ENCODE peak calls at places on chromosomes 11 and 22, in ten cellular contexts. One of them, this sample, is unnamed.
A peak's percentile ranks its signal among the peaks of the same experiment; 100 is the strongest.

GRCh38 chr22:37804886-37805857 is 2.6 kb upstream of the GCAT start:
- DNase-seq in Caco-2: peak; percentile 97
- DNase-seq in Peyer's patch: peak; percentile 97
- DNase-seq in lower lobe of right lung: peak; percentile 92
- DNase-seq in heart right ventricle: peak; percentile 93
- DNase-seq in heart left ventricle: peak; percentile 97
- DNase-seq in small intestine: peak; percentile 83
- DNase-seq in kidney: peak; percentile 96
- DNase-seq in ascending aorta: peak; percentile 47
- DNase-seq in vagina: no peak
- DNase-seq in this sample: peak; percentile 92

GRCh38 chr11:66885469-66886316 is 28.8 kb downstream of the LRFN4 start:
- DNase-seq in Caco-2: no peak
- DNase-seq in vagina: no peak
- DNase-seq in heart right ventricle: no peak
- DNase-seq in Peyer's patch: no peak
- DNase-seq in small intestine: no peak
- DNase-seq in heart left ventricle: peak; percentile 61
- DNase-seq in kidney: peak; percentile 45
- DNase-seq in ascending aorta: no peak
- DNase-seq in lower lobe of right lung: no peak
- DNase-seq in this sample: no peak

GRCh38 chr11:130042093-130042591 is 27.6 kb upstream of the APLP2 start:
- DNase-seq in heart right ventricle: no peak
- DNase-seq in Peyer's patch: no peak
- DNase-seq in small intestine: no peak
- DNase-seq in Caco-2: no peak
- DNase-seq in kidney: peak; percentile 67
- DNase-seq in lower lobe of right lung: no peak
- DNase-seq in ascending aorta: no peak
- DNase-seq in heart left ventricle: no peak
- DNase-seq in vagina: no peak
- DNase-seq in this sample: no peak

GRCh38 chr22:39469681-39470461 is 13.1 kb downstream of the MGAT3 start:
- DNase-seq in heart right ventricle: no peak
- DNase-seq in ascending aorta: no peak
- DNase-seq in kidney: no peak
- DNase-seq in lower lobe of right lung: no peak
- DNase-seq in Peyer's patch: peak; percentile 86
- DNase-seq in vagina: no peak
- DNase-seq in heart left ventricle: no peak
- DNase-seq in small intestine: peak; percentile 83
- DNase-seq in Caco-2: peak; percentile 59
- DNase-seq in this sample: no peak

GRCh38 chr11:554824-555499 is 5.6 kb downstream of the LMNTD2 start:
- DNase-seq in heart right ventricle: peak; percentile 64
- DNase-seq in kidney: peak; percentile 92
- DNase-seq in Peyer's patch: peak; percentile 84
- DNase-seq in lower lobe of right lung: peak; percentile 83
- DNase-seq in Caco-2: peak; percentile 86
- DNase-seq in ascending aorta: no peak
- DNase-seq in small intestine: peak; percentile 74
- DNase-seq in heart left ventricle: no peak
- DNase-seq in vagina: no peak
- DNase-seq in this sample: peak; percentile 76

GRCh38 chr11:11842426-11843008 is 745 bp downstream of the USP47 start:
- DNase-seq in kidney: no peak
- DNase-seq in lower lobe of right lung: peak; percentile 71
- DNase-seq in ascending aorta: no peak
- DNase-seq in heart left ventricle: peak; percentile 60
- DNase-seq in vagina: no peak
- DNase-seq in heart right ventricle: no peak
- DNase-seq in Peyer's patch: no peak
- DNase-seq in small intestine: peak; percentile 74
- DNase-seq in Caco-2: peak; percentile 60
- DNase-seq in this sample: peak; percentile 73

GRCh38 chr11:87597696-87598095 is 560.0 kb downstream of the TMEM135 start:
- DNase-seq in heart left ventricle: no peak
- DNase-seq in ascending aorta: no peak
- DNase-seq in Caco-2: no peak
- DNase-seq in heart right ventricle: no peak
- DNase-seq in lower lobe of right lung: no peak
- DNase-seq in kidney: no peak
- DNase-seq in Peyer's patch: no peak
- DNase-seq in vagina: no peak
- DNase-seq in small intestine: no peak
- DNase-seq in this sample: no peak

GRCh38 chr11:67352546-67353316 is 615 bp downstream of the POLD4 start:
- DNase-seq in lower lobe of right lung: peak; percentile 82
- DNase-seq in ascending aorta: no peak
- DNase-seq in Caco-2: no peak
- DNase-seq in small intestine: peak; percentile 59
- DNase-seq in heart left ventricle: peak; percentile 79
- DNase-seq in kidney: peak; percentile 90
- DNase-seq in heart right ventricle: peak; percentile 40
- DNase-seq in vagina: no peak
- DNase-seq in Peyer's patch: peak; percentile 80
- DNase-seq in this sample: no peak

GRCh38 chr11:534592-535518 is 521 bp downstream of the HRAS start:
- DNase-seq in small intestine: peak; percentile 33
- DNase-seq in kidney: peak; percentile 83
- DNase-seq in Peyer's patch: peak; percentile 71
- DNase-seq in ascending aorta: no peak
- DNase-seq in Caco-2: peak; percentile 40
- DNase-seq in lower lobe of right lung: peak; percentile 75
- DNase-seq in heart right ventricle: no peak
- DNase-seq in vagina: no peak
- DNase-seq in heart left ventricle: no peak
- DNase-seq in this sample: peak; percentile 46

GRCh38 chr11:127943763-127944162 is 643.6 kb downstream of the ETS1 start:
- DNase-seq in heart right ventricle: no peak
- DNase-seq in small intestine: no peak
- DNase-seq in heart left ventricle: no peak
- DNase-seq in kidney: no peak
- DNase-seq in ascending aorta: no peak
- DNase-seq in Peyer's patch: no peak
- DNase-seq in lower lobe of right lung: no peak
- DNase-seq in vagina: no peak
- DNase-seq in Caco-2: no peak
- DNase-seq in this sample: no peak

DNA sequence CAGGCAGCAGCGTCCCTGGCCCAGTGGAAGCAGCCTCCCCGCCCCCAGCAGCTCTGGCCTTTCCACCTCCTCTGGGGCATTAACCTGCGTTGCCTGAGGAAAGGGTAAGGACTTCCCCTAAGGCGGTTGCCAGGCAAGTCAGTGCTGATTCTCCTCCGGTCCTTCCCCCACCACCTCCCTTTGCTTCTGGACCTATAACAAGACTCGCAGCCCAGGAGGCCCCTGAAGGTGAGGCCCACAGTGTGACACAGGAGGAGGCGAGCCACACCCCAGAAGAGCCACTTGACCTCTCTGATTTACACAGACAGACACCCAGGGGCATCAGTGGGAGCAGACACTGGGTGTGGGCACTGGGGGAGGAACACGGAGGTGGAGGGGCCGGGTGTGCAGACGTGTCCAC is 35.4 kb downstream of the ASCL2 start:
- DNase-seq in Caco-2: no peak
- DNase-seq in Peyer's patch: no peak
- DNase-seq in ascending aorta: no peak
- DNase-seq in lower lobe of right lung: no peak
- DNase-seq in small intestine: no peak
- DNase-seq in vagina: no peak
- DNase-seq in heart left ventricle: peak; percentile 27
- DNase-seq in kidney: no peak
- DNase-seq in heart right ventricle: no peak
- DNase-seq in this sample: no peak
- H3K36me3 ChIP-seq in Caco-2: no peaks in the 10 kb centered on the region
- H3K36me3 ChIP-seq in Peyer's patch: no peaks in the 10 kb centered on the region
- H3K36me3 ChIP-seq in ascending aorta: no peaks in the 10 kb centered on the region
- H3K36me3 ChIP-seq in lower lobe of right lung: no peaks in the 10 kb centered on the region
- H3K36me3 ChIP-seq in small intestine: no peaks in the 10 kb centered on the region
- H3K36me3 ChIP-seq in vagina: no peaks in the 10 kb centered on the region
- H3K36me3 ChIP-seq in heart left ventricle: no peaks in the 10 kb centered on the region
- H3K36me3 ChIP-seq in kidney: no peaks in the 10 kb centered on the region
- H3K36me3 ChIP-seq in heart right ventricle: no peaks in the 10 kb centered on the region
- H3K36me3 ChIP-seq in this sample: no peaks in the 10 kb centered on the region

GRCh38 chr11:71482216-71482615 is 29.2 kb downstream of the NADSYN1 start:
- DNase-seq in Caco-2: no peak
- DNase-seq in kidney: no peak
- DNase-seq in small intestine: no peak
- DNase-seq in Peyer's patch: no peak
- DNase-seq in ascending aorta: no peak
- DNase-seq in vagina: no peak
- DNase-seq in lower lobe of right lung: no peak
- DNase-seq in heart right ventricle: no peak
- DNase-seq in heart left ventricle: no peak
- DNase-seq in this sample: no peak
- H3K36me3 ChIP-seq in Caco-2: peaks cover 10% of the 10 kb centered on the region
- H3K36me3 ChIP-seq in kidney: peaks cover 36% of the 10 kb centered on the region
- H3K36me3 ChIP-seq in small intestine: peaks cover 43% of the 10 kb centered on the region
- H3K36me3 ChIP-seq in Peyer's patch: no peaks in the 10 kb centered on the region
- H3K36me3 ChIP-seq in ascending aorta: peaks cover 81% of the 10 kb centered on the region
- H3K36me3 ChIP-seq in vagina: peaks cover 70% of the 10 kb centered on the region
- H3K36me3 ChIP-seq in lower lobe of right lung: peaks cover 94% of the 10 kb centered on the region
- H3K36me3 ChIP-seq in heart right ventricle: peaks cover 95% of the 10 kb centered on the region
- H3K36me3 ChIP-seq in heart left ventricle: peaks cover 91% of the 10 kb centered on the region
- H3K36me3 ChIP-seq in this sample: no peaks in the 10 kb centered on the region

GRCh38 chr11:118643142-118643994 is 36.0 kb downstream of the PHLDB1 start:
- DNase-seq in heart right ventricle: no peak
- DNase-seq in ascending aorta: no peak
- DNase-seq in vagina: no peak
- DNase-seq in Peyer's patch: no peak
- DNase-seq in small intestine: no peak
- DNase-seq in lower lobe of right lung: no peak
- DNase-seq in kidney: peak; percentile 52
- DNase-seq in Caco-2: no peak
- DNase-seq in heart left ventricle: peak; percentile 32
- DNase-seq in this sample: no peak
- H3K36me3 ChIP-seq in heart right ventricle: peaks cover 99% of the 10 kb centered on the region
- H3K36me3 ChIP-seq in ascending aorta: peaks cover 70% of the 10 kb centered on the region
- H3K36me3 ChIP-seq in vagina: peaks cover 64% of the 10 kb centered on the region
- H3K36me3 ChIP-seq in Peyer's patch: no peaks in the 10 kb centered on the region
- H3K36me3 ChIP-seq in small intestine: no peaks in the 10 kb centered on the region
- H3K36me3 ChIP-seq in lower lobe of right lung: peaks cover 91% of the 10 kb centered on the region
- H3K36me3 ChIP-seq in kidney: peaks cover 28% of the 10 kb centered on the region
- H3K36me3 ChIP-seq in Caco-2: peaks cover 11% of the 10 kb centered on the region
- H3K36me3 ChIP-seq in heart left ventricle: peaks cover 91% of the 10 kb centered on the region
- H3K36me3 ChIP-seq in this sample: no peaks in the 10 kb centered on the region

DNA sequence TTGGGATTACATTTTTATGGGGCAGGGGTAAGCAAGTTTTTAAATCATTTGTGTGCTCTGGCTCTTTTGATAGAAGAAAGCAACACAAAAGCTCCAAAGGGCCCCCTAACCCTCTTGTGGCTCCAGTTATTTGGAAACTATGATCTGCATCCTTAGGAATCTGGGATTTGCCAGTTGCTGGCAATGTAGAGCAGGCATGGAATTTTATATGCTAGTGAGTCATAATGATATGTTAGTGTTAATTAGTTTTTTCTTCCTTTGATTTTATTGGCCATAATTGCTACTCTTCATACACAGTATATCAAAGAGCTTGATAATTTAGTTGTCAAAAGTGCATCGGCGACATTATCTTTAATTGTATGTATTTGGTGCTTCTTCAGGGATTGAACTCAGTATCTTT is 10.1 kb downstream of the RAG1 start:
- DNase-seq in Peyer's patch: no peak
- DNase-seq in ascending aorta: no peak
- DNase-seq in heart left ventricle: no peak
- DNase-seq in vagina: no peak
- DNase-seq in lower lobe of right lung: no peak
- DNase-seq in Caco-2: no peak
- DNase-seq in kidney: no peak
- DNase-seq in heart right ventricle: no peak
- DNase-seq in small intestine: no peak
- DNase-seq in this sample: no peak
- H3K36me3 ChIP-seq in Peyer's patch: no peaks in the 10 kb centered on the region
- H3K36me3 ChIP-seq in ascending aorta: no peaks in the 10 kb centered on the region
- H3K36me3 ChIP-seq in heart left ventricle: no peaks in the 10 kb centered on the region
- H3K36me3 ChIP-seq in vagina: no peaks in the 10 kb centered on the region
- H3K36me3 ChIP-seq in lower lobe of right lung: no peaks in the 10 kb centered on the region
- H3K36me3 ChIP-seq in Caco-2: no peaks in the 10 kb centered on the region
- H3K36me3 ChIP-seq in kidney: no peaks in the 10 kb centered on the region
- H3K36me3 ChIP-seq in heart right ventricle: peaks cover 15% of the 10 kb centered on the region
- H3K36me3 ChIP-seq in small intestine: no peaks in the 10 kb centered on the region
- H3K36me3 ChIP-seq in this sample: no peaks in the 10 kb centered on the region

GRCh38 chr22:50280708-50281383 is 10.7 kb upstream of the MAPK11 start:
- DNase-seq in Caco-2: no peak
- DNase-seq in heart right ventricle: no peak
- DNase-seq in heart left ventricle: no peak
- DNase-seq in kidney: no peak
- DNase-seq in ascending aorta: no peak
- DNase-seq in lower lobe of right lung: no peak
- DNase-seq in small intestine: no peak
- DNase-seq in Peyer's patch: no peak
- DNase-seq in vagina: no peak
- DNase-seq in this sample: no peak
- H3K36me3 ChIP-seq in Caco-2: peaks cover 14% of the 10 kb centered on the region
- H3K36me3 ChIP-seq in heart right ventricle: peaks cover 93% of the 10 kb centered on the region
- H3K36me3 ChIP-seq in heart left ventricle: peaks cover 90% of the 10 kb centered on the region
- H3K36me3 ChIP-seq in kidney: peaks cover 22% of the 10 kb centered on the region
- H3K36me3 ChIP-seq in ascending aorta: peaks cover 93% of the 10 kb centered on the region
- H3K36me3 ChIP-seq in lower lobe of right lung: peaks cover 93% of the 10 kb centered on the region
- H3K36me3 ChIP-seq in small intestine: peaks cover 34% of the 10 kb centered on the region
- H3K36me3 ChIP-seq in Peyer's patch: no peaks in the 10 kb centered on the region
- H3K36me3 ChIP-seq in vagina: peaks cover 85% of the 10 kb centered on the region
- H3K36me3 ChIP-seq in this sample: no peaks in the 10 kb centered on the region

GRCh38 chr11:75273989-75274391 is 33.4 kb downstream of the TPBGL start:
- DNase-seq in lower lobe of right lung: no peak
- DNase-seq in small intestine: no peak
- DNase-seq in Peyer's patch: no peak
- DNase-seq in vagina: peak; percentile 64
- DNase-seq in heart left ventricle: peak; percentile 37
- DNase-seq in ascending aorta: peak; percentile 6
- DNase-seq in Caco-2: no peak
- DNase-seq in kidney: peak; percentile 53
- DNase-seq in heart right ventricle: no peak
- DNase-seq in this sample: no peak
- H3K36me3 ChIP-seq in lower lobe of right lung: peaks cover 99% of the 10 kb centered on the region
- H3K36me3 ChIP-seq in small intestine: peaks cover 14% of the 10 kb centered on the region
- H3K36me3 ChIP-seq in Peyer's patch: no peaks in the 10 kb centered on the region
- H3K36me3 ChIP-seq in vagina: peaks cover 41% of the 10 kb centered on the region
- H3K36me3 ChIP-seq in heart left ventricle: peaks cover 94% of the 10 kb centered on the region
- H3K36me3 ChIP-seq in ascending aorta: peaks cover 8% of the 10 kb centered on the region
- H3K36me3 ChIP-seq in Caco-2: peaks cover 10% of the 10 kb centered on the region
- H3K36me3 ChIP-seq in kidney: peaks cover 6% of the 10 kb centered on the region
- H3K36me3 ChIP-seq in heart right ventricle: peaks cover 99% of the 10 kb centered on the region
- H3K36me3 ChIP-seq in this sample: no peaks in the 10 kb centered on the region

This sample was measured in testis.